ENCODE peak calls at places on chromosome 3, in seven cellular contexts. W is CD4-positive, CD25-positive, alpha-beta regulatory T cell; O is IMR-90; F is ascending aorta; Z is lower lobe of right lung; A is OCI-LY7; K is colonic mucosa. N is an unnamed sample.
A peak's percentile ranks its signal among the peaks of the same experiment; 100 is the strongest.

GRCh38 chr3:182412066-182412465 is 381.2 kb upstream of the ATP11B start:
- DNase-seq in K (no peak), Z (no peak), W (no peak), O (no peak), F (no peak), A (peak; percentile 55), N (no peak)

GRCh38 chr3:61247191-61247590 is 4.1 kb downstream of the FHIT start:
- DNase-seq in A (no peak), O (no peak), Z (no peak), K (no peak), F (no peak), W (no peak), N (no peak)

GRCh38 chr3:174776123-174776522 is 83.0 kb upstream of the NAALADL2 start:
- DNase-seq in F (no peak), Z (no peak), W (no peak), O (peak; percentile 71), A (no peak), K (no peak), N (no peak)

GRCh38 chr3:195061756-195062655 is 209.0 kb downstream of the XXYLT1 start:
- DNase-seq in F (no peak), O (no peak), K (no peak), A (no peak), W (no peak), Z (peak; percentile 46), N (no peak)

GRCh38 chr3:72722930-72723726 is 125.1 kb downstream of the SHQ1 start:
- DNase-seq in A (no peak), W (no peak), Z (no peak), F (no peak), K (peak; percentile 62), O (peak; percentile 73), N (peak; percentile 71)

GRCh38 chr3:162141232-162141631 is 644.6 kb downstream of the OTOL1 start:
- DNase-seq in W (no peak), A (no peak), F (no peak), K (no peak), Z (no peak), O (peak; percentile 77), N (no peak)

GRCh38 chr3:149736180-149737100 is 15.8 kb downstream of the COMMD2 start:
- DNase-seq in A (no peak), W (no peak), O (peak; percentile 42), K (no peak), F (no peak), Z (no peak), N (no peak)

GRCh38 chr3:14135581-14135980 is 10.7 kb downstream of the TMEM43 start:
- DNase-seq in Z (no peak), W (no peak), O (no peak), A (no peak), F (no peak), K (no peak), N (no peak)

GRCh38 chr3:58424613-58425012 is 9.0 kb downstream of the PDHB start:
- DNase-seq in F (no peak), Z (no peak), W (no peak), A (no peak), O (no peak), K (no peak), N (no peak)

GRCh38 chr3:158050461-158050860 is 55.8 kb downstream of the SHOX2 start:
- DNase-seq in Z (no peak), F (no peak), A (no peak), O (no peak), W (no peak), K (no peak), N (no peak)

GRCh38 chr3:136862611-136862951 is 573 bp downstream of the NCK1 start:
- DNase-seq in Z (peak; percentile 80), F (no peak), O (peak; percentile 57), A (peak; percentile 68), K (peak; percentile 69), W (peak; percentile 45), N (peak; percentile 12)

GRCh38 chr3:4562595-4562994 is 69.4 kb downstream of the ITPR1 start:
- DNase-seq in Z (no peak), F (no peak), O (peak; percentile 5), A (no peak), K (no peak), W (no peak), N (no peak)

GRCh38 chr3:28994161-28994905 is 286.5 kb upstream of the RBMS3 start:
- DNase-seq in Z (no peak), K (no peak), A (no peak), W (no peak), O (no peak), F (no peak), N (no peak)

GRCh38 chr3:186142556-186142955 is 33.7 kb upstream of the ETV5 start:
- DNase-seq in O (no peak), A (peak; percentile 25), W (no peak), Z (no peak), F (no peak), K (no peak), N (no peak)

GRCh38 chr3:130414457-130414856 is 69.0 kb downstream of the COL6A5 start:
- DNase-seq in F (no peak), W (no peak), K (no peak), O (no peak), Z (no peak), A (peak; percentile 21), N (no peak)

GRCh38 chr3:30646181-30646876 is 39.9 kb downstream of the TGFBR2 start:
- DNase-seq in W (no peak), F (no peak), K (no peak), A (no peak), O (no peak), Z (no peak), N (no peak)

GRCh38 chr3:31432897-31433678 is 99.6 kb upstream of the STT3B start:
- DNase-seq in A (no peak), F (no peak), O (no peak), Z (no peak), W (no peak), K (no peak), N (no peak)

GRCh38 chr3:124033360-124034015 is 41.6 kb upstream of the ROPN1 start:
- DNase-seq in A (no peak), F (no peak), Z (peak; percentile 48), O (no peak), W (no peak), K (no peak), N (peak; percentile 46)

GRCh38 chr3:119098620-119099222 is 47.2 kb upstream of the TEX55 start:
- DNase-seq in A (peak; percentile 36), O (peak; percentile 40), K (no peak), F (no peak), W (no peak), Z (no peak), N (no peak)

GRCh38 chr3:24296441-24297205 is 198.0 kb downstream of the THRB start:
- DNase-seq in W (no peak), A (no peak), K (no peak), F (no peak), Z (no peak), O (peak; percentile 41), N (no peak)

GRCh38 chr3:152720941-152721718 is 113.8 kb upstream of the P2RY1 start:
- DNase-seq in K (no peak), F (no peak), O (no peak), A (no peak), W (no peak), Z (no peak), N (no peak)

GRCh38 chr3:152717252-152717651 is 117.7 kb upstream of the P2RY1 start:
- DNase-seq in A (no peak), F (no peak), K (no peak), W (no peak), Z (no peak), O (no peak), N (no peak)

GRCh38 chr3:152719264-152719663 is 115.7 kb upstream of the P2RY1 start:
- DNase-seq in F (no peak), Z (no peak), K (no peak), A (no peak), W (no peak), O (peak; percentile 21), N (no peak)

GRCh38 chr3:152713989-152714388 is 120.9 kb upstream of the P2RY1 start:
- DNase-seq in Z (no peak), A (no peak), W (no peak), F (no peak), K (no peak), O (no peak), N (no peak)

DNA sequence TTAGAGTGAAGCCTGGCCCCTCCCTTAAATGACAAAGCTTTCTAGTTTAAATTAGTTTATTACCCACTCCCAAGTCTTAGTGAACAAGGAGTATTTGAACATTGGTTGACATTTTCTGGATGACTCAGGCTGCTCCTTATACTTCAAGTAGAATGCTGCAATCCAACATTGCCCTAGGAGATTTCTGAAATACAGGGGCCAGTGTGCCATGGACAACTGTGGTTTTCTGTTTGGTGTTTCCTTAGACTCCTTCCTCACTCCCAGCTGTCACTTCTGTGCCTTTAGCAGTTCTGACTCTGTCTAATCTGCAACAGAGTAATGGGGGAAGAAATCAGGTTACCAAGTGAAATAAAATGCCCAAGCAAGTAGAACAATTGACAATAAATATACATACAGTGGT is 116.1 kb upstream of the P2RY1 start:
- DNase-seq in W (no peak), O (no peak), F (no peak), Z (no peak), A (no peak), K (no peak), N (no peak)
- H3K4me3 ChIP-seq in W (no peak overlapping the region), O (no peak overlapping the region), F (no peak overlapping the region), Z (no peak overlapping the region), A (no peak overlapping the region), K (no peak overlapping the region), N (no peak overlapping the region)

GRCh38 chr3:147369671-147370123 is 36.6 kb downstream of the ZIC4 start:
- DNase-seq in W (no peak), F (no peak), O (no peak), K (no peak), A (no peak), Z (no peak), N (no peak)
- H3K4me3 ChIP-seq in W (no peak overlapping the region), F (no peak overlapping the region), O (no peak overlapping the region), K (no peak overlapping the region), A (no peak overlapping the region), Z (no peak overlapping the region), N (peak overlapping the region; percentile 26)

GRCh38 chr3:112623213-112623612 is 17.7 kb downstream of the CCDC80 start:
- DNase-seq in O (no peak), W (no peak), A (no peak), Z (no peak), F (no peak), K (no peak), N (no peak)
- H3K4me3 ChIP-seq in O (no peak overlapping the region), W (no peak overlapping the region), A (no peak overlapping the region), Z (no peak overlapping the region), F (no peak overlapping the region), K (no peak overlapping the region), N (no peak overlapping the region)

DNA sequence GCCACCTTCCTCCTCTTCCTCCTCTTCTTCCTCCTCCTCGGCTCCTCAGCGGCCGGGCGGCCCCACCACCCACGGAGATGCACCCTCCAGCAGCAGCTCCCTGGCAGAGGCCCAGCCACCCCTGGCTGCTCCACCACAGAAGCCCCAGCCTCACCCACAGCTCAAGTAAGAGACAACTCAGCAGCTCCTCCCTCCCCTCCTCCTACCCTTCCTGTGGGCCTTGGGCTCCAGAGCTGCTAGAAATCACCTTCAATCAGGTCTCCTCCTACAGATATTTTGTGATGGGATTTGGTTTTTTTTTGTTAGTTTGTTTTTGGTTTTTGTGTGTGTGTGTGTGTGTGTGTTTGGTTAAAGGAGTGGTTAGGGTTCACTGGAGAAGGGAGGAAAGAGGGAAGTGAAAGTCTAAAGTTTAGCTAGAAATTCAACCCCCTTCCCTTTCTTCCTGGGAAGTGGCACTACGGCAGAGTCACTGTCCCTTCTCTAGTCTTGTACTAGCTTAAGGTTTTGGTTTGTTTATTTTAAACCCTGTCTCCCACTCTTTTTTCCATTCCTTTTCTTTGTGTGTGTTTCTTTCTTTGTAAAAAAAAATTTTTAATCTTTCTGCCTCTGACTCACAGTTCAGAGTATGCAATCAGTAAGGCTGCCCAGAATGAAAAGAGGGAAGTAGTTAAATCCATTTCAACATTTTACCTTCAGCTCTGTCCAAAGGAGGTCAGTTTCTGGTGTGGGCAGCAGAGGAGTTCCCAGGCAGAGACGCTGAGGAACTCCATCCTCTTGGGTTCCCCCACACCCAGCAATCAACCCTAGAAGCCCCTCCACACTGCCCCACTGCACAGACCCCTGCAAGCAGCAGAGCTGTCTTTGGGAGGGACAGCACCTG is 29.0 kb upstream of the TIMP4 start:
- DNase-seq in O (peak; percentile 71), K (no peak), Z (peak; percentile 60), W (no peak), F (no peak), A (no peak), N (no peak)
- H3K4me3 ChIP-seq in O (no peak overlapping the region), K (no peak overlapping the region), Z (no peak overlapping the region), W (no peak overlapping the region), F (peak overlapping the region; percentile 4), A (no peak overlapping the region), N (no peak overlapping the region)

N was measured in dorsolateral prefrontal cortex.